ENCODE peak calls at places on chromosomes 2 and 18, in seven cellular contexts. One of them, this sample, is unnamed.

GRCh38 chr18:58196881-58197872 is 153.2 kb downstream of the NEDD4L start:
- DNase-seq in stimulated activated CD8-positive, alpha-beta memory T cell treated with anti-CD3 and anti-CD28 coated beads, Interleukin-7, amount 100 ng/mL, for 1 hour: no peak
- DNase-seq in stimulated activated CD4-positive, alpha-beta T cell treated with anti-CD3 and anti-CD28 coated beads, Interleukin-2, amount 100 ng/mL, for 48 hours: no peak
- DNase-seq in CD4-positive, alpha-beta T cell: no peak
- DNase-seq in activated CD8-positive, alpha-beta memory T cell treated with anti-CD3 and anti-CD28 coated beads for 24 hours: no peak
- DNase-seq in hypothalamus: no peak
- DNase-seq in AG09309: no peak
- DNase-seq in this sample: no peak

GRCh38 chr2:146927080-146927714 is 917.6 kb upstream of the ACVR2A start:
- DNase-seq in stimulated activated CD8-positive, alpha-beta memory T cell treated with anti-CD3 and anti-CD28 coated beads, Interleukin-7, amount 100 ng/mL, for 1 hour: no peak
- DNase-seq in stimulated activated CD4-positive, alpha-beta T cell treated with anti-CD3 and anti-CD28 coated beads, Interleukin-2, amount 100 ng/mL, for 48 hours: no peak
- DNase-seq in CD4-positive, alpha-beta T cell: no peak
- DNase-seq in activated CD8-positive, alpha-beta memory T cell treated with anti-CD3 and anti-CD28 coated beads for 24 hours: no peak
- DNase-seq in hypothalamus: no peak
- DNase-seq in AG09309: no peak
- DNase-seq in this sample: peak

GRCh38 chr18:3304832-3305231 is 42.9 kb downstream of the MYL12B start:
- DNase-seq in stimulated activated CD8-positive, alpha-beta memory T cell treated with anti-CD3 and anti-CD28 coated beads, Interleukin-7, amount 100 ng/mL, for 1 hour: no peak
- DNase-seq in stimulated activated CD4-positive, alpha-beta T cell treated with anti-CD3 and anti-CD28 coated beads, Interleukin-2, amount 100 ng/mL, for 48 hours: no peak
- DNase-seq in CD4-positive, alpha-beta T cell: no peak
- DNase-seq in activated CD8-positive, alpha-beta memory T cell treated with anti-CD3 and anti-CD28 coated beads for 24 hours: no peak
- DNase-seq in hypothalamus: no peak
- DNase-seq in AG09309: no peak
- DNase-seq in this sample: no peak

GRCh38 chr18:59055345-59056032 is 84.2 kb upstream of the SEC11C start:
- DNase-seq in stimulated activated CD8-positive, alpha-beta memory T cell treated with anti-CD3 and anti-CD28 coated beads, Interleukin-7, amount 100 ng/mL, for 1 hour: no peak
- DNase-seq in stimulated activated CD4-positive, alpha-beta T cell treated with anti-CD3 and anti-CD28 coated beads, Interleukin-2, amount 100 ng/mL, for 48 hours: no peak
- DNase-seq in CD4-positive, alpha-beta T cell: no peak
- DNase-seq in activated CD8-positive, alpha-beta memory T cell treated with anti-CD3 and anti-CD28 coated beads for 24 hours: no peak
- DNase-seq in hypothalamus: no peak
- DNase-seq in AG09309: no peak
- DNase-seq in this sample: no peak

GRCh38 chr2:177429688-177430325 is 37.2 kb downstream of the AGPS start:
- DNase-seq in stimulated activated CD8-positive, alpha-beta memory T cell treated with anti-CD3 and anti-CD28 coated beads, Interleukin-7, amount 100 ng/mL, for 1 hour: no peak
- DNase-seq in stimulated activated CD4-positive, alpha-beta T cell treated with anti-CD3 and anti-CD28 coated beads, Interleukin-2, amount 100 ng/mL, for 48 hours: no peak
- DNase-seq in CD4-positive, alpha-beta T cell: no peak
- DNase-seq in activated CD8-positive, alpha-beta memory T cell treated with anti-CD3 and anti-CD28 coated beads for 24 hours: no peak
- DNase-seq in hypothalamus: no peak
- DNase-seq in AG09309: peak
- DNase-seq in this sample: no peak

GRCh38 chr2:36769106-36769505 is 72.6 kb downstream of the VIT start:
- DNase-seq in stimulated activated CD8-positive, alpha-beta memory T cell treated with anti-CD3 and anti-CD28 coated beads, Interleukin-7, amount 100 ng/mL, for 1 hour: no peak
- DNase-seq in stimulated activated CD4-positive, alpha-beta T cell treated with anti-CD3 and anti-CD28 coated beads, Interleukin-2, amount 100 ng/mL, for 48 hours: no peak
- DNase-seq in CD4-positive, alpha-beta T cell: no peak
- DNase-seq in activated CD8-positive, alpha-beta memory T cell treated with anti-CD3 and anti-CD28 coated beads for 24 hours: no peak
- DNase-seq in hypothalamus: no peak
- DNase-seq in AG09309: peak
- DNase-seq in this sample: no peak

GRCh38 chr2:200353125-200353524 is 46.6 kb downstream of the SPATS2L start:
- DNase-seq in stimulated activated CD8-positive, alpha-beta memory T cell treated with anti-CD3 and anti-CD28 coated beads, Interleukin-7, amount 100 ng/mL, for 1 hour: no peak
- DNase-seq in stimulated activated CD4-positive, alpha-beta T cell treated with anti-CD3 and anti-CD28 coated beads, Interleukin-2, amount 100 ng/mL, for 48 hours: no peak
- DNase-seq in CD4-positive, alpha-beta T cell: no peak
- DNase-seq in activated CD8-positive, alpha-beta memory T cell treated with anti-CD3 and anti-CD28 coated beads for 24 hours: no peak
- DNase-seq in hypothalamus: no peak
- DNase-seq in AG09309: no peak
- DNase-seq in this sample: no peak

GRCh38 chr2:28997237-28997846 is 16.2 kb downstream of the TOGARAM2 start:
- DNase-seq in stimulated activated CD8-positive, alpha-beta memory T cell treated with anti-CD3 and anti-CD28 coated beads, Interleukin-7, amount 100 ng/mL, for 1 hour: no peak
- DNase-seq in stimulated activated CD4-positive, alpha-beta T cell treated with anti-CD3 and anti-CD28 coated beads, Interleukin-2, amount 100 ng/mL, for 48 hours: no peak
- DNase-seq in CD4-positive, alpha-beta T cell: no peak
- DNase-seq in activated CD8-positive, alpha-beta memory T cell treated with anti-CD3 and anti-CD28 coated beads for 24 hours: no peak
- DNase-seq in hypothalamus: peak
- DNase-seq in AG09309: no peak
- DNase-seq in this sample: no peak

GRCh38 chr2:172643142-172643541 is 87.3 kb downstream of the PDK1 start:
- DNase-seq in stimulated activated CD8-positive, alpha-beta memory T cell treated with anti-CD3 and anti-CD28 coated beads, Interleukin-7, amount 100 ng/mL, for 1 hour: no peak
- DNase-seq in stimulated activated CD4-positive, alpha-beta T cell treated with anti-CD3 and anti-CD28 coated beads, Interleukin-2, amount 100 ng/mL, for 48 hours: peak
- DNase-seq in CD4-positive, alpha-beta T cell: no peak
- DNase-seq in activated CD8-positive, alpha-beta memory T cell treated with anti-CD3 and anti-CD28 coated beads for 24 hours: no peak
- DNase-seq in hypothalamus: no peak
- DNase-seq in AG09309: no peak
- DNase-seq in this sample: no peak

GRCh38 chr2:127404466-127405251 is 13.6 kb upstream of the PROC start:
- DNase-seq in stimulated activated CD8-positive, alpha-beta memory T cell treated with anti-CD3 and anti-CD28 coated beads, Interleukin-7, amount 100 ng/mL, for 1 hour: no peak
- DNase-seq in stimulated activated CD4-positive, alpha-beta T cell treated with anti-CD3 and anti-CD28 coated beads, Interleukin-2, amount 100 ng/mL, for 48 hours: no peak
- DNase-seq in CD4-positive, alpha-beta T cell: no peak
- DNase-seq in activated CD8-positive, alpha-beta memory T cell treated with anti-CD3 and anti-CD28 coated beads for 24 hours: no peak
- DNase-seq in hypothalamus: no peak
- DNase-seq in AG09309: no peak
- DNase-seq in this sample: no peak

GRCh38 chr18:415627-416612 is 84.6 kb downstream of the COLEC12 start:
- DNase-seq in stimulated activated CD8-positive, alpha-beta memory T cell treated with anti-CD3 and anti-CD28 coated beads, Interleukin-7, amount 100 ng/mL, for 1 hour: no peak
- DNase-seq in stimulated activated CD4-positive, alpha-beta T cell treated with anti-CD3 and anti-CD28 coated beads, Interleukin-2, amount 100 ng/mL, for 48 hours: no peak
- DNase-seq in CD4-positive, alpha-beta T cell: no peak
- DNase-seq in activated CD8-positive, alpha-beta memory T cell treated with anti-CD3 and anti-CD28 coated beads for 24 hours: no peak
- DNase-seq in hypothalamus: no peak
- DNase-seq in AG09309: no peak
- DNase-seq in this sample: no peak

GRCh38 chr18:12645751-12646203 is 12.1 kb downstream of the SPIRE1 start:
- DNase-seq in stimulated activated CD8-positive, alpha-beta memory T cell treated with anti-CD3 and anti-CD28 coated beads, Interleukin-7, amount 100 ng/mL, for 1 hour: no peak
- DNase-seq in stimulated activated CD4-positive, alpha-beta T cell treated with anti-CD3 and anti-CD28 coated beads, Interleukin-2, amount 100 ng/mL, for 48 hours: no peak
- DNase-seq in CD4-positive, alpha-beta T cell: no peak
- DNase-seq in activated CD8-positive, alpha-beta memory T cell treated with anti-CD3 and anti-CD28 coated beads for 24 hours: no peak
- DNase-seq in hypothalamus: no peak
- DNase-seq in AG09309: no peak
- DNase-seq in this sample: no peak

GRCh38 chr2:15984367-15985255 is 44.3 kb downstream of the MYCN start:
- DNase-seq in stimulated activated CD8-positive, alpha-beta memory T cell treated with anti-CD3 and anti-CD28 coated beads, Interleukin-7, amount 100 ng/mL, for 1 hour: no peak
- DNase-seq in stimulated activated CD4-positive, alpha-beta T cell treated with anti-CD3 and anti-CD28 coated beads, Interleukin-2, amount 100 ng/mL, for 48 hours: no peak
- DNase-seq in CD4-positive, alpha-beta T cell: no peak
- DNase-seq in activated CD8-positive, alpha-beta memory T cell treated with anti-CD3 and anti-CD28 coated beads for 24 hours: no peak
- DNase-seq in hypothalamus: peak
- DNase-seq in AG09309: no peak
- DNase-seq in this sample: peak

GRCh38 chr2:11752906-11753305 is 6.5 kb downstream of the LPIN1 start:
- DNase-seq in stimulated activated CD8-positive, alpha-beta memory T cell treated with anti-CD3 and anti-CD28 coated beads, Interleukin-7, amount 100 ng/mL, for 1 hour: no peak
- DNase-seq in stimulated activated CD4-positive, alpha-beta T cell treated with anti-CD3 and anti-CD28 coated beads, Interleukin-2, amount 100 ng/mL, for 48 hours: no peak
- DNase-seq in CD4-positive, alpha-beta T cell: no peak
- DNase-seq in activated CD8-positive, alpha-beta memory T cell treated with anti-CD3 and anti-CD28 coated beads for 24 hours: no peak
- DNase-seq in hypothalamus: no peak
- DNase-seq in AG09309: no peak
- DNase-seq in this sample: no peak

GRCh38 chr2:33215299-33215698 is 261.1 kb upstream of the RASGRP3 start:
- DNase-seq in stimulated activated CD8-positive, alpha-beta memory T cell treated with anti-CD3 and anti-CD28 coated beads, Interleukin-7, amount 100 ng/mL, for 1 hour: no peak
- DNase-seq in stimulated activated CD4-positive, alpha-beta T cell treated with anti-CD3 and anti-CD28 coated beads, Interleukin-2, amount 100 ng/mL, for 48 hours: no peak
- DNase-seq in CD4-positive, alpha-beta T cell: no peak
- DNase-seq in activated CD8-positive, alpha-beta memory T cell treated with anti-CD3 and anti-CD28 coated beads for 24 hours: no peak
- DNase-seq in hypothalamus: no peak
- DNase-seq in AG09309: peak
- DNase-seq in this sample: no peak

GRCh38 chr2:216644846-216645635 is 11.8 kb downstream of the IGFBP2 start:
- DNase-seq in stimulated activated CD8-positive, alpha-beta memory T cell treated with anti-CD3 and anti-CD28 coated beads, Interleukin-7, amount 100 ng/mL, for 1 hour: no peak
- DNase-seq in stimulated activated CD4-positive, alpha-beta T cell treated with anti-CD3 and anti-CD28 coated beads, Interleukin-2, amount 100 ng/mL, for 48 hours: no peak
- DNase-seq in CD4-positive, alpha-beta T cell: no peak
- DNase-seq in activated CD8-positive, alpha-beta memory T cell treated with anti-CD3 and anti-CD28 coated beads for 24 hours: no peak
- DNase-seq in hypothalamus: no peak
- DNase-seq in AG09309: no peak
- DNase-seq in this sample: no peak

GRCh38 chr18:74225193-74225840 is 66.4 kb downstream of the CYB5A start:
- DNase-seq in stimulated activated CD8-positive, alpha-beta memory T cell treated with anti-CD3 and anti-CD28 coated beads, Interleukin-7, amount 100 ng/mL, for 1 hour: no peak
- DNase-seq in stimulated activated CD4-positive, alpha-beta T cell treated with anti-CD3 and anti-CD28 coated beads, Interleukin-2, amount 100 ng/mL, for 48 hours: no peak
- DNase-seq in CD4-positive, alpha-beta T cell: no peak
- DNase-seq in activated CD8-positive, alpha-beta memory T cell treated with anti-CD3 and anti-CD28 coated beads for 24 hours: no peak
- DNase-seq in hypothalamus: no peak
- DNase-seq in AG09309: no peak
- DNase-seq in this sample: no peak

GRCh38 chr2:1940660-1941059 is 196.3 kb upstream of the PXDN start:
- DNase-seq in stimulated activated CD8-positive, alpha-beta memory T cell treated with anti-CD3 and anti-CD28 coated beads, Interleukin-7, amount 100 ng/mL, for 1 hour: no peak
- DNase-seq in stimulated activated CD4-positive, alpha-beta T cell treated with anti-CD3 and anti-CD28 coated beads, Interleukin-2, amount 100 ng/mL, for 48 hours: no peak
- DNase-seq in CD4-positive, alpha-beta T cell: no peak
- DNase-seq in activated CD8-positive, alpha-beta memory T cell treated with anti-CD3 and anti-CD28 coated beads for 24 hours: no peak
- DNase-seq in hypothalamus: peak
- DNase-seq in AG09309: no peak
- DNase-seq in this sample: no peak

GRCh38 chr2:199463000-199463692 is 5.4 kb upstream of the SATB2 start:
- DNase-seq in stimulated activated CD8-positive, alpha-beta memory T cell treated with anti-CD3 and anti-CD28 coated beads, Interleukin-7, amount 100 ng/mL, for 1 hour: no peak
- DNase-seq in stimulated activated CD4-positive, alpha-beta T cell treated with anti-CD3 and anti-CD28 coated beads, Interleukin-2, amount 100 ng/mL, for 48 hours: peak
- DNase-seq in CD4-positive, alpha-beta T cell: no peak
- DNase-seq in activated CD8-positive, alpha-beta memory T cell treated with anti-CD3 and anti-CD28 coated beads for 24 hours: no peak
- DNase-seq in hypothalamus: peak
- DNase-seq in AG09309: no peak
- DNase-seq in this sample: peak

GRCh38 chr18:69490813-69491212 is 90.1 kb downstream of the DOK6 start:
- DNase-seq in stimulated activated CD8-positive, alpha-beta memory T cell treated with anti-CD3 and anti-CD28 coated beads, Interleukin-7, amount 100 ng/mL, for 1 hour: no peak
- DNase-seq in stimulated activated CD4-positive, alpha-beta T cell treated with anti-CD3 and anti-CD28 coated beads, Interleukin-2, amount 100 ng/mL, for 48 hours: no peak
- DNase-seq in CD4-positive, alpha-beta T cell: no peak
- DNase-seq in activated CD8-positive, alpha-beta memory T cell treated with anti-CD3 and anti-CD28 coated beads for 24 hours: no peak
- DNase-seq in hypothalamus: no peak
- DNase-seq in AG09309: peak
- DNase-seq in this sample: no peak

GRCh38 chr2:206040525-206040924 is 45.4 kb downstream of the INO80D start:
- DNase-seq in stimulated activated CD8-positive, alpha-beta memory T cell treated with anti-CD3 and anti-CD28 coated beads, Interleukin-7, amount 100 ng/mL, for 1 hour: no peak
- DNase-seq in stimulated activated CD4-positive, alpha-beta T cell treated with anti-CD3 and anti-CD28 coated beads, Interleukin-2, amount 100 ng/mL, for 48 hours: no peak
- DNase-seq in CD4-positive, alpha-beta T cell: no peak
- DNase-seq in activated CD8-positive, alpha-beta memory T cell treated with anti-CD3 and anti-CD28 coated beads for 24 hours: no peak
- DNase-seq in hypothalamus: no peak
- DNase-seq in AG09309: no peak
- DNase-seq in this sample: no peak

GRCh38 chr18:27577265-27577664 is 392.2 kb upstream of the CHST9 start:
- DNase-seq in stimulated activated CD8-positive, alpha-beta memory T cell treated with anti-CD3 and anti-CD28 coated beads, Interleukin-7, amount 100 ng/mL, for 1 hour: no peak
- DNase-seq in stimulated activated CD4-positive, alpha-beta T cell treated with anti-CD3 and anti-CD28 coated beads, Interleukin-2, amount 100 ng/mL, for 48 hours: no peak
- DNase-seq in CD4-positive, alpha-beta T cell: no peak
- DNase-seq in activated CD8-positive, alpha-beta memory T cell treated with anti-CD3 and anti-CD28 coated beads for 24 hours: no peak
- DNase-seq in hypothalamus: no peak
- DNase-seq in AG09309: no peak
- DNase-seq in this sample: no peak

GRCh38 chr2:19494241-19494640 is 135.8 kb upstream of the OSR1 start:
- DNase-seq in stimulated activated CD8-positive, alpha-beta memory T cell treated with anti-CD3 and anti-CD28 coated beads, Interleukin-7, amount 100 ng/mL, for 1 hour: no peak
- DNase-seq in stimulated activated CD4-positive, alpha-beta T cell treated with anti-CD3 and anti-CD28 coated beads, Interleukin-2, amount 100 ng/mL, for 48 hours: no peak
- DNase-seq in CD4-positive, alpha-beta T cell: no peak
- DNase-seq in activated CD8-positive, alpha-beta memory T cell treated with anti-CD3 and anti-CD28 coated beads for 24 hours: no peak
- DNase-seq in hypothalamus: no peak
- DNase-seq in AG09309: no peak
- DNase-seq in this sample: no peak

GRCh38 chr2:121144111-121144510 is 140.9 kb downstream of the TFCP2L1 start:
- DNase-seq in stimulated activated CD8-positive, alpha-beta memory T cell treated with anti-CD3 and anti-CD28 coated beads, Interleukin-7, amount 100 ng/mL, for 1 hour: no peak
- DNase-seq in stimulated activated CD4-positive, alpha-beta T cell treated with anti-CD3 and anti-CD28 coated beads, Interleukin-2, amount 100 ng/mL, for 48 hours: no peak
- DNase-seq in CD4-positive, alpha-beta T cell: no peak
- DNase-seq in activated CD8-positive, alpha-beta memory T cell treated with anti-CD3 and anti-CD28 coated beads for 24 hours: no peak
- DNase-seq in hypothalamus: no peak
- DNase-seq in AG09309: no peak
- DNase-seq in this sample: no peak

GRCh38 chr2:19554520-19554919 is 196.1 kb upstream of the OSR1 start:
- DNase-seq in stimulated activated CD8-positive, alpha-beta memory T cell treated with anti-CD3 and anti-CD28 coated beads, Interleukin-7, amount 100 ng/mL, for 1 hour: no peak
- DNase-seq in stimulated activated CD4-positive, alpha-beta T cell treated with anti-CD3 and anti-CD28 coated beads, Interleukin-2, amount 100 ng/mL, for 48 hours: no peak
- DNase-seq in CD4-positive, alpha-beta T cell: no peak
- DNase-seq in activated CD8-positive, alpha-beta memory T cell treated with anti-CD3 and anti-CD28 coated beads for 24 hours: no peak
- DNase-seq in hypothalamus: no peak
- DNase-seq in AG09309: no peak
- DNase-seq in this sample: no peak

GRCh38 chr2:10122500-10123280 is at the start of gene RRM2:
- DNase-seq in stimulated activated CD8-positive, alpha-beta memory T cell treated with anti-CD3 and anti-CD28 coated beads, Interleukin-7, amount 100 ng/mL, for 1 hour: peak
- DNase-seq in stimulated activated CD4-positive, alpha-beta T cell treated with anti-CD3 and anti-CD28 coated beads, Interleukin-2, amount 100 ng/mL, for 48 hours: peak
- DNase-seq in CD4-positive, alpha-beta T cell: peak
- DNase-seq in activated CD8-positive, alpha-beta memory T cell treated with anti-CD3 and anti-CD28 coated beads for 24 hours: peak
- DNase-seq in hypothalamus: peak
- DNase-seq in AG09309: no peak
- DNase-seq in this sample: peak

GRCh38 chr2:145088733-145089132 is 568.8 kb upstream of the ZEB2 start:
- DNase-seq in stimulated activated CD8-positive, alpha-beta memory T cell treated with anti-CD3 and anti-CD28 coated beads, Interleukin-7, amount 100 ng/mL, for 1 hour: no peak
- DNase-seq in stimulated activated CD4-positive, alpha-beta T cell treated with anti-CD3 and anti-CD28 coated beads, Interleukin-2, amount 100 ng/mL, for 48 hours: no peak
- DNase-seq in CD4-positive, alpha-beta T cell: no peak
- DNase-seq in activated CD8-positive, alpha-beta memory T cell treated with anti-CD3 and anti-CD28 coated beads for 24 hours: no peak
- DNase-seq in hypothalamus: no peak
- DNase-seq in AG09309: no peak
- DNase-seq in this sample: no peak

This sample was measured in frontal cortex.